ENCODE peak calls at places on chromosome 11, in nine cellular contexts. Y is HFF-Myc, V is Panc1, C is SK-N-SH, A is AG04450, U is right lobe of liver, N is HAP-1, G is PC-9, D is epithelial cell of esophagus. W is an unnamed sample.

GRCh38 chr11:2707736-2708135 is 7.9 kb upstream of the KCNQ1OT1 start:
- DNase-seq in G (no peak), Y (no peak), C (no peak), V (no peak), N (no peak), A (no peak), D (no peak), U (no peak), W (no peak)

GRCh38 chr11:30983810-30984441 is 385.6 kb downstream of the DCDC1 start:
- DNase-seq in V (no peak), D (no peak), N (no peak), U (no peak), G (no peak), A (no peak), Y (no peak), C (peak), W (no peak)

GRCh38 chr11:118304809-118305248 is 299 bp downstream of the CD3E start:
- DNase-seq in U (no peak), C (no peak), G (no peak), N (no peak), A (no peak), Y (no peak), D (no peak), V (no peak), W (no peak)

GRCh38 chr11:115276799-115277198 is 227.4 kb downstream of the CADM1 start:
- DNase-seq in D (no peak), Y (no peak), U (no peak), G (no peak), N (no peak), A (no peak), C (peak), V (no peak), W (no peak)

GRCh38 chr11:60634151-60634550 is 65.3 kb upstream of the MS4A8 start:
- DNase-seq in A (no peak), G (no peak), Y (no peak), U (no peak), D (no peak), V (no peak), C (no peak), N (peak), W (no peak)

GRCh38 chr11:104928831-104929230 is 30.6 kb upstream of the CASP12 start:
- DNase-seq in G (no peak), N (no peak), U (no peak), Y (no peak), A (no peak), D (no peak), C (no peak), V (no peak), W (no peak)

GRCh38 chr11:119066481-119066880 is 1.1 kb upstream of the VPS11 start:
- DNase-seq in C (no peak), Y (no peak), U (no peak), V (no peak), D (no peak), G (peak), N (no peak), A (no peak), W (no peak)

GRCh38 chr11:27596802-27597201 is 90.2 kb upstream of the LIN7C start:
- DNase-seq in U (no peak), D (no peak), A (no peak), C (no peak), G (no peak), V (no peak), Y (no peak), N (no peak), W (no peak)

DNA sequence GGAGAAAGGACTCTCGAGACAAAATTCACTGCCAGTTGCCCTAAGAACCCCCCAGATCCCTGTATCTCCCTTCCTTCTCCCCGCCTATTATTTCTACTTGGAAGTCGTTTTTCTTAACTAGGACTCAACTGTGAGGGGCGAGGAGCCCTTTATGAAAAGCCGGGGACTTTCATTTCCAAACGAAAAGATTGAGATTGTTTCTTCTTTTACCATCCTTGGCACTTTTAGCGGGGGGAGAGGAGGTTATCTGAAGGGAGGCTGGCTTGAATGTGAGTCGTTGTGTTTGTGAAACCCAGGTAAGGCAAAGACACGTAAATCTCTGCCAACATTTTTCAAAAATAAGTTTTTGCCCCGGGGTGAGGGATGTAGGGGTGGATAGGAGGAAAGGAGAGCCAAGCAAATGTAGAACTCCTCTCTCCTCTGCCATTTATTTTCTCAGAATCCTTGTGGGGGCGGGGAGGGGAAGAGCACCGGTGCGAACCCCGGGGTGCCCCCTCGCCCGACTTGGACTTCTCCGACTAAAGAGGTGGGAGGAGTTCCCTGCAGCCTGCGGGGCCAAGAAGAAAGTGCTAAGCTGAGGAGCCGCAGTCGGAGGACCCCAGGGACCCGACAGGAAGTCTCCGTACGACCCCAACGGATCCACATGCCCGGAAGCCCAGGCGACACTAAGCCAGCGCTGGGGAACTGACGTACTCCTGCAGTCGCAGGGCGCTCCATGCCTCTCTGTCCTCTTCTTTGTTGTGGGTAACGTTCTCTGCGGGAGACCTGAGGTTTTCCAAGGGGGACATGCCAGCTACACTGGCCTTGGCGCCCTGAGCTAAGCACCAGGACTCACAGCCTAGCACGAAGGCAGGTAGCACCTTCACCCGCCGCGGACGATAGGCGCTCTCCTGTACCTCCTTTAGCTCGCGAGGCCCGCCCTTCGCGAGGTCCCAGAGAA is 2.3 kb upstream of the WT1 start:
- DNase-seq in V (no peak), G (no peak), D (no peak), Y (no peak), C (peak), N (no peak), A (no peak), U (no peak), W (no peak)
- H3K4me3 ChIP-seq in V (no peak), G (no peak), D (no peak), Y (no peak), C (no peak), N (no peak), A (no peak), U (no peak), W (no peak)

GRCh38 chr11:1573077-1573846 is 1.2 kb upstream of the DUSP8 start:
- DNase-seq in N (no peak), G (no peak), Y (no peak), V (no peak), C (peak), A (no peak), D (peak), U (no peak), W (no peak)
- H3K4me3 ChIP-seq in N (peak), G (no peak), Y (no peak), V (peak), C (peak), A (no peak), D (peak), U (peak), W (peak)

GRCh38 chr11:117220568-117220967 is 11.3 kb downstream of the PCSK7 start:
- DNase-seq in Y (no peak), D (no peak), C (no peak), U (no peak), A (no peak), V (no peak), N (no peak), G (no peak), W (no peak)
- H3K4me3 ChIP-seq in Y (no peak), D (no peak), C (no peak), U (no peak), A (no peak), V (no peak), N (no peak), G (no peak), W (no peak)

DNA sequence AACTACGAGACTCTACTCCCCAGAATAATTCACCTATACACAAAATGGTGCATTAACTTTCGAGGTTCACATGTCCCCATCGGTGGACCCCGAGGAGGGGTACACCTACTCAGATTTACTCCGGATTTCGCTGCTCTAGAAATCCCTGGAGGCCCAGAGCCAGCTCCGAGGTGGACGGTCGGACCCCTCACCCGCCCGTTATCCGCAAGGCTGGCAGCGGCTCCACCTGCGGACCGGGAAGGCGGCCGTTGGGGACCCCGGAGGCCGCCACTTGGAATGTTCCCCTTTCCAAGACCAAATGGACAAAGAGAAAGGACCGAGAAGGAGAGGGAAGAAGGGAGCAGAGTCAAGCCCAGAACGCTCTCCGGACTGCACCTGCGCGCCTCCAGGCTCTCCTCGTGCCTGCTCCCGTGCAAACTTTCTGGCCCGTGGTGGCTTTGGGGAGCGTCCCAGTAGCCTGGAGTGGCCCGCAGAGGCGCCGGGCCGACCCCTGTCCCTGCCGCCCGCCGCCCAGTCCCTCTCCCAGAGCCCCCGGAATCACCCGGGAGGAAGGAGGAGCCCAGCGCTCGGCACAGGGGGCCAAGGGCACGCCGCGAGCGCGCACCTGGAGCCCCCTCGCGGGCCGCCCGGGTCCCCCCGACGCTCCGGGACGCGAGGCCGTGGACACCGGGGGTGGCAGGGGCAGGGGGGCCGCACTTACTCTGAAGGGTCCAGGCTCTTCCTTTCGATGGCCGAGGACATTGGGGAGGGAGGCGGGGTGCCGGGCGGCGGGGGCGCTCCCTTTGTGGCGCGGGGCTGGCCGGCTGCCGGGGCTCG is 23.0 kb downstream of the LMO2 start:
- DNase-seq in G (no peak), A (no peak), U (no peak), C (no peak), V (no peak), D (no peak), N (no peak), Y (no peak), W (no peak)
- H3K4me3 ChIP-seq in G (no peak), A (no peak), U (peak), C (no peak), V (peak), D (peak), N (peak), Y (no peak), W (peak)

GRCh38 chr11:41414771-41415440 is 44.5 kb downstream of the LRRC4C start:
- DNase-seq in C (no peak), U (no peak), N (no peak), Y (no peak), D (no peak), G (no peak), V (no peak), A (no peak), W (no peak)

DNA sequence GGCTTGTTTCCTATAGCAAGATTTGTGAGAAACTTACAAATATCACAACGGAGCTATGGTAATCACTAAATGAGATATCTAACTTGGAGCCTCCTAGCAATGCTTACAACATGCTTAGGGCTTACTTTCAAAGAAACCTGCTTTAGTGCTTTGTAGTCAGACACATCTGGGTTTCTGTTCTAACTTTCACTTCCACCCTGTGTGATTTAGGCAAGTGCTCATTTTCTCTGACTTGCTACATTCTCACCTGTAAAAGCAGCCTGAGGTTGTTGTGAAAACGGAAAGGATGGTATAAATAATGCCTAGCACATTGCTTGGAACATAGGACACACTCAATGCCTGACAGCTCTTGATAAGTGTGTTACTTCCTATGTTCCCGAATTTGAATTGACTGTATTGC is 45.6 kb downstream of the LRRC4C start:
- DNase-seq in A (no peak), G (no peak), C (no peak), U (no peak), N (no peak), Y (no peak), V (no peak), D (no peak), W (no peak)
- H3K4me3 ChIP-seq in A (no peak), G (no peak), C (no peak), U (no peak), N (no peak), Y (no peak), V (no peak), D (no peak), W (no peak)

DNA sequence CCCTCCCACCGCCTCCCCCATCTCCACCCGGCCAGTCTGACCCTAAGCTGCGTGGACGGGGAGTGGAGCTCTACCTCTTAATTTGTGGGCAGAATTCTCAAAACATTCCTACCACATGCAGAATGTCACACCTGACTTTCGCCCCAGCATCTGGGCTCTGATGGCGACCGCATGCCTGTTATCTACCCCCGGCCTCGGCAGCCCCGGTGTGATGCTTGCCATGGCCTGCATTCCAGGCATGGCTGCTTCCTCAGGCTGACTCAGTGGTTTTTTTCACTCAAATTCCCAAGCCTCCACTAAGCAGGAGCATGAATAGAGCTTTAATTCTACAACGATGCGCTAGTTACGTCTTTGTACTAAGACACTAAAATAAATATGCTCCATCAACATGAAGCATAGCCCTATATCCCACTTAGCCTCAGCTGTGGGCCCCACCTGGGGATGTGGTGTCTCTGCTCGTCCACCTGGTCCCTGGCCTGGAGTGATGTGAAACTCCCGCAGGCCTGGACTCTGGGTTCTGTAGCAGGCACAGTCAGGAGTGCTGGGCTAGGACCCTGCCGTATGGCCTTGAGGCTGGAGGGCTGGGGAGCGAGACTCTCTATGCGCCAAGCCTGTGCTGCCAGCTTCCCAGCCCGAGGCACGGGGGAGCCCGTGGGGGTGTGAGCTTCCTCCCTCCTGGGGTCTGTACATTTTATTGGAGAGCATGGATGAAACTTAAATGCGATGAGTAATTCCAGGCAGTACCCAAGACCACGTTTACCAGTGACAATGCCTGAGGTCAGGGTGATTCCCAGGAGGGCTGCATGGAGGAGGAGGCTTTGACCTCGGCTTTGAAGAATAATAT is 153.2 kb downstream of the CTTN start:
- DNase-seq in G (peak), A (no peak), D (no peak), U (no peak), N (no peak), V (no peak), Y (no peak), C (no peak), W (no peak)
- H3K4me3 ChIP-seq in G (no peak), A (no peak), D (no peak), U (no peak), N (no peak), V (no peak), Y (no peak), C (no peak), W (no peak)

DNA sequence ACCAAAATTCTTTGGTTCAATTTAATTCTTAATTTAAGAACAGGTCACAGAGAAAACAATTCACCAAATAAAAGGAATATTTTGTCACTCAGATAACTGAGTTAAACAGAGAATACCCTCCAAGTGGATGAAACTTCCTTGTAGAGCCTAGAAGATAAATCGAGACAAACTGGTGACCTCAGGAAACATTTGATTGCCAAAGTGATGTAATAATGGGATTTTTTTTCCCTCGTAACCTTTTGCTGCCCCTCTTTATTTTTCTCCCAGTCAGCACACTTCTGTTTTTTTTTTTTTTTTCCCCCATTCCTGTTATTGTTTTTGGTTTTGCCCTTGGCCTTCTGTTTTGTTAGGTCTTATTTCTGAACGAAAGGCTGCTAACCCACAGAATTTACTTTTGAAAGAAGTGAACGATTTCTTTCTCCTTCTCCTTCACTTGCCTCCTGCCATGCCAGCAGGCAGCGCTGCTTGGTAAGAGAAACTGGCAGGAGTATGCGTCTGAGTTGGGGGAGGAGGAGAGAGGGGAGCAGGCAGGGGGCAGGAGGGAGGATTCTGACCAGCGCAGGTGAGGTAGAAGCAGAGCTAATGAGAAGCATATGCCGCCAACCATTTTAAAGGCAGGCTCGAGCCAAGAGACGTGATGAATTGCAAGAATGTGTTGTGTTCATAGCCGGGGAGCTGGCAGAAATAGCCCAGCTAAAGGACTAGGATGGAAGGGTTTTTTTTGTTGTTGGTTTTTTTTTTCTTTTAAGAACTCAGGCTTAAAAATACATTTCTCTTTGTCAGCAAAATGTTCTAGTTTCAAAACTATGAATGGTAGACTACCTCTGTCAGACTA is 121.9 kb upstream of the MTMR2 start:
- DNase-seq in N (peak), U (no peak), D (peak), Y (peak), C (peak), V (no peak), G (no peak), A (no peak), W (no peak)
- H3K4me3 ChIP-seq in N (no peak), U (no peak), D (no peak), Y (no peak), C (peak), V (no peak), G (no peak), A (peak), W (no peak)

GRCh38 chr11:15745266-15745665 is 611.1 kb downstream of the SOX6 start:
- DNase-seq in N (no peak), Y (no peak), A (no peak), C (no peak), V (no peak), D (peak), U (no peak), G (peak), W (no peak)

GRCh38 chr11:15750535-15751297 is 605.6 kb downstream of the SOX6 start:
- DNase-seq in N (no peak), D (no peak), C (peak), V (no peak), U (no peak), G (no peak), Y (no peak), A (no peak), W (no peak)

GRCh38 chr11:15748673-15749190 is 607.6 kb downstream of the SOX6 start:
- DNase-seq in D (no peak), V (no peak), A (no peak), G (no peak), N (no peak), C (no peak), Y (no peak), U (no peak), W (no peak)

GRCh38 chr11:15747671-15748070 is 608.7 kb downstream of the SOX6 start:
- DNase-seq in U (no peak), G (no peak), Y (no peak), D (no peak), N (no peak), A (peak), V (no peak), C (no peak), W (no peak)

DNA sequence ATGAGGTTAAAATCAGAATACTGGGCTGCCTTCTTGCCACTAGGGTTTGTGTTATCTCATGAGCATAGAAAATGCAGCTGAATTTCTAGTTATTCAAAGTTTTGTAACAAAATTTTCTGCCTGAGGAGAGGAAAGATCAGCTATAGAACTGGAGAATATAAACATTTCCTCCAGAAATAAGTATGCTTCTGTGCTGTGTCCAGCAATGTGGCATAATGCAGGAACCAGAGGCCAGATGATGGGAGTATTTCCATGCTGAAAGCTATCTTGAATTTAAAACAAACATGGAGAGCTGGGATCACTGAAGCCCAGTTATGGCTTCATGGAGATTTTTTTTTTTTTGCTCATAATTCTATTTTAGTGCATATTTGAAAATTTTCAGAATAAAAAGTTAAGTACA is 608.2 kb downstream of the SOX6 start:
- DNase-seq in A (no peak), V (no peak), C (no peak), Y (no peak), N (no peak), D (no peak), U (no peak), G (no peak), W (no peak)
- H3K4me3 ChIP-seq in A (no peak), V (no peak), C (no peak), Y (no peak), N (no peak), D (no peak), U (no peak), G (no peak), W (no peak)

W was measured in lower lobe of right lung.